ENCODE peak calls at places on chromosomes 11 and 22, in eight cellular contexts. One of them, this sample, is unnamed.

GRCh38 chr11:28757725-28758515 is 649.7 kb downstream of the METTL15 start:
- DNase-seq in BJ: peak; percentile 66
- DNase-seq in ascending aorta: no peak
- DNase-seq in endodermal cell: no peak
- DNase-seq in tibial artery: no peak
- DNase-seq in cardiac fibroblast: peak; percentile 88
- DNase-seq in HFFc6: peak; percentile 70
- DNase-seq in fibroblast of lung: peak; percentile 48
- DNase-seq in this sample: no peak

GRCh38 chr11:127627629-127628462 is 627.3 kb upstream of the KIRREL3 start:
- DNase-seq in fibroblast of lung: no peak
- DNase-seq in endodermal cell: no peak
- DNase-seq in ascending aorta: no peak
- DNase-seq in BJ: no peak
- DNase-seq in HFFc6: no peak
- DNase-seq in tibial artery: no peak
- DNase-seq in cardiac fibroblast: no peak
- DNase-seq in this sample: no peak

GRCh38 chr11:103544874-103545273 is 435.6 kb downstream of the DYNC2H1 start:
- DNase-seq in cardiac fibroblast: no peak
- DNase-seq in HFFc6: no peak
- DNase-seq in ascending aorta: no peak
- DNase-seq in endodermal cell: no peak
- DNase-seq in BJ: no peak
- DNase-seq in tibial artery: no peak
- DNase-seq in fibroblast of lung: no peak
- DNase-seq in this sample: no peak

GRCh38 chr22:25364736-25365241 is 145.3 kb downstream of the CRYBB2 start:
- DNase-seq in HFFc6: no peak
- DNase-seq in cardiac fibroblast: no peak
- DNase-seq in tibial artery: peak; percentile 40
- DNase-seq in BJ: no peak
- DNase-seq in ascending aorta: no peak
- DNase-seq in endodermal cell: no peak
- DNase-seq in fibroblast of lung: no peak
- DNase-seq in this sample: no peak

GRCh38 chr11:56152333-56152732 is 7.8 kb downstream of the OR8K5 start:
- DNase-seq in ascending aorta: no peak
- DNase-seq in tibial artery: no peak
- DNase-seq in HFFc6: no peak
- DNase-seq in fibroblast of lung: no peak
- DNase-seq in cardiac fibroblast: no peak
- DNase-seq in BJ: no peak
- DNase-seq in endodermal cell: no peak
- DNase-seq in this sample: no peak

GRCh38 chr11:22466809-22467208 is 128.6 kb downstream of the SLC17A6 start:
- DNase-seq in BJ: peak; percentile 68
- DNase-seq in cardiac fibroblast: peak; percentile 56
- DNase-seq in tibial artery: no peak
- DNase-seq in ascending aorta: no peak
- DNase-seq in endodermal cell: no peak
- DNase-seq in fibroblast of lung: peak; percentile 85
- DNase-seq in HFFc6: no peak
- DNase-seq in this sample: peak; percentile 22

GRCh38 chr22:47659467-47660302 is 897.2 kb downstream of the TBC1D22A start:
- DNase-seq in fibroblast of lung: no peak
- DNase-seq in HFFc6: no peak
- DNase-seq in endodermal cell: peak; percentile 78
- DNase-seq in tibial artery: no peak
- DNase-seq in ascending aorta: no peak
- DNase-seq in BJ: no peak
- DNase-seq in cardiac fibroblast: no peak
- DNase-seq in this sample: no peak

GRCh38 chr11:67367836-67368227 is 5.6 kb downstream of the CLCF1 start:
- DNase-seq in tibial artery: no peak
- DNase-seq in cardiac fibroblast: no peak
- DNase-seq in endodermal cell: peak; percentile 44
- DNase-seq in BJ: no peak
- DNase-seq in fibroblast of lung: no peak
- DNase-seq in HFFc6: no peak
- DNase-seq in ascending aorta: no peak
- DNase-seq in this sample: no peak

GRCh38 chr11:34056672-34057071 is 5.1 kb downstream of the CAPRIN1 start:
- DNase-seq in HFFc6: no peak
- DNase-seq in fibroblast of lung: no peak
- DNase-seq in ascending aorta: no peak
- DNase-seq in tibial artery: no peak
- DNase-seq in endodermal cell: no peak
- DNase-seq in cardiac fibroblast: no peak
- DNase-seq in BJ: no peak
- DNase-seq in this sample: no peak

GRCh38 chr11:19597876-19598275 is 114.8 kb upstream of the NAV2 start:
- DNase-seq in BJ: no peak
- DNase-seq in tibial artery: no peak
- DNase-seq in ascending aorta: peak; percentile 79
- DNase-seq in fibroblast of lung: peak; percentile 59
- DNase-seq in HFFc6: peak; percentile 25
- DNase-seq in endodermal cell: peak; percentile 51
- DNase-seq in cardiac fibroblast: no peak
- DNase-seq in this sample: no peak

GRCh38 chr11:125164422-125165110 is at the start of gene PKNOX2:
- DNase-seq in fibroblast of lung: peak; percentile 84
- DNase-seq in cardiac fibroblast: peak; percentile 88
- DNase-seq in BJ: no peak
- DNase-seq in HFFc6: peak; percentile 12
- DNase-seq in endodermal cell: peak; percentile 96
- DNase-seq in ascending aorta: peak; percentile 83
- DNase-seq in tibial artery: peak; percentile 84
- DNase-seq in this sample: no peak
- TF ChIP-seq CTCF in fibroblast of lung: peak; percentile 54
- TF ChIP-seq CTCF in cardiac fibroblast: peak; percentile 46
- TF ChIP-seq CTCF in BJ: peak; percentile 73
- TF ChIP-seq CTCF in HFFc6: peak; percentile 60
- TF ChIP-seq CTCF in endodermal cell: peak; percentile 78
- TF ChIP-seq CTCF in ascending aorta: peak; percentile 85
- TF ChIP-seq CTCF in tibial artery: peak; percentile 68
- TF ChIP-seq CTCF in this sample: no peak

DNA sequence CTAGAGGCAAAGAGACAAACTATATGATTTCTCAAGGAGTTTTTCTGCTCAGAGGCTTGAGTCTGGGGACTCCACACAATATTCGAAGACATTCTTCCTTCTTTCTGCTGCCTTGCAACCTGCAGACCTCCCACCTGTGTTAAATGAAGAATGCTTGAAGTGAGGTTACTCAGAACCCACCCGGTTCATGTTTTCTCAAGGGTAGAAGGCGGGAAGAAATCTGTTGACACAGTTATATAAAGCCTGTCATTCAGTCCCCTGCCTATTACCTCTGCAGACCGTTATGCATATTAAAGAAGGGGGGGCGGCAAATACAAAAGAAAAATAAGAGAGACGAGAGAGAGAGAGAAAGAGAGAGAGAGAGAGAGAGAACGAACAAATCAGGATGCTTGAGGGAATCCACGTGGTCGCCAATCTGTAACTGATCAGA is 2.2 kb upstream of the KMT2A start:
- DNase-seq in cardiac fibroblast: peak; percentile 52
- DNase-seq in endodermal cell: no peak
- DNase-seq in ascending aorta: no peak
- DNase-seq in BJ: no peak
- DNase-seq in HFFc6: peak; percentile 33
- DNase-seq in tibial artery: no peak
- DNase-seq in fibroblast of lung: peak; percentile 56
- DNase-seq in this sample: no peak
- TF ChIP-seq CTCF in cardiac fibroblast: no peak
- TF ChIP-seq CTCF in endodermal cell: no peak
- TF ChIP-seq CTCF in ascending aorta: no peak
- TF ChIP-seq CTCF in BJ: no peak
- TF ChIP-seq CTCF in HFFc6: no peak
- TF ChIP-seq CTCF in tibial artery: no peak
- TF ChIP-seq CTCF in fibroblast of lung: no peak
- TF ChIP-seq CTCF in this sample: no peak

DNA sequence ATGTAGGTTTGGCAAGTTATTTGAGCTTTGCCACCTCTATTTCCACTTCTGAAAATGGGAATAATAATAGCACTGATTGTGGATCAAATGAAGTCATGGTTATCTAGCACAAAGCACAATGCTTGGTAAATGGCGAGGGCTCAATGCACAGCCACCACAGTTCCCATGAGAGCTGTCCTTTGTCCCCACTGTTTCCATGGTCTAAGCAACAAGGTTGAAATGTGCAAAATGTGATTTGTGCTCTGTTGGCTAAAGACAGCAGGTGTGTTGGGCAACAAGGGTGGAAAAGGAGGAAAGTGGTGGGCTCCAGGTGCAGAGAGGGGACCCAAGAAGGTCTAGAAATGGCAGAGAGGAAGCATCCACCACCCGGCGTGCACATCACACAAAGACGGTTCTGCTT is 200.5 kb downstream of the TRIM29 start:
- DNase-seq in tibial artery: no peak
- DNase-seq in cardiac fibroblast: no peak
- DNase-seq in fibroblast of lung: no peak
- DNase-seq in ascending aorta: no peak
- DNase-seq in endodermal cell: no peak
- DNase-seq in BJ: no peak
- DNase-seq in HFFc6: no peak
- DNase-seq in this sample: no peak
- TF ChIP-seq CTCF in tibial artery: no peak
- TF ChIP-seq CTCF in cardiac fibroblast: no peak
- TF ChIP-seq CTCF in fibroblast of lung: no peak
- TF ChIP-seq CTCF in ascending aorta: no peak
- TF ChIP-seq CTCF in endodermal cell: no peak
- TF ChIP-seq CTCF in BJ: no peak
- TF ChIP-seq CTCF in HFFc6: no peak
- TF ChIP-seq CTCF in this sample: no peak

GRCh38 chr11:58963551-58964075 is 24.3 kb downstream of the GLYATL1 start:
- DNase-seq in endodermal cell: peak; percentile 93
- DNase-seq in cardiac fibroblast: peak; percentile 54
- DNase-seq in BJ: peak; percentile 13
- DNase-seq in tibial artery: no peak
- DNase-seq in HFFc6: peak; percentile 58
- DNase-seq in ascending aorta: no peak
- DNase-seq in fibroblast of lung: peak; percentile 82
- DNase-seq in this sample: no peak

GRCh38 chr11:58957922-58958321 is 18.6 kb downstream of the GLYATL1 start:
- DNase-seq in ascending aorta: no peak
- DNase-seq in cardiac fibroblast: no peak
- DNase-seq in tibial artery: no peak
- DNase-seq in HFFc6: no peak
- DNase-seq in endodermal cell: no peak
- DNase-seq in fibroblast of lung: no peak
- DNase-seq in BJ: no peak
- DNase-seq in this sample: no peak

DNA sequence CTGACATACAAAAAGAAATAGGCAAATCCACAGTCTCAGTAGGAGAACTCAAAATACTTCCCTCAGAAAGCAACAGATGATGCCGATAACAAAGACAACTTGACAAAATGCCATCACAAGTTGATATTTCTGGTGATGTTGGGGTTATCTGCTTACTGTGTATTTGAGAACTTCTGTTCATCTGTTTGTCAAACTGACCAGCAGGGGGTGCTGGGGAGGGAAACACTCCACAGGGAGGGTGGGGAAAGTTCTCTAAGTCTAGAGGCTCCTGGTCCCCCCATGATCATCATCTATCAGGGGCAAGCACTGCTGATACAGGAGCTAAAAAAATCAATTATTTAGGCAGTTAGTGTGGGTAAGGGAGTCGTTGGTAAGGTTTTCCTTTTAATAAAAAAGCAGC is 19.2 kb downstream of the GLYATL1 start:
- DNase-seq in BJ: no peak
- DNase-seq in tibial artery: no peak
- DNase-seq in HFFc6: no peak
- DNase-seq in fibroblast of lung: no peak
- DNase-seq in endodermal cell: peak; percentile 75
- DNase-seq in ascending aorta: no peak
- DNase-seq in cardiac fibroblast: no peak
- DNase-seq in this sample: no peak
- TF ChIP-seq CTCF in BJ: peak; percentile 46
- TF ChIP-seq CTCF in tibial artery: no peak
- TF ChIP-seq CTCF in HFFc6: peak; percentile 76
- TF ChIP-seq CTCF in fibroblast of lung: peak; percentile 11
- TF ChIP-seq CTCF in endodermal cell: peak; percentile 74
- TF ChIP-seq CTCF in ascending aorta: peak; percentile 25
- TF ChIP-seq CTCF in cardiac fibroblast: peak; percentile 27
- TF ChIP-seq CTCF in this sample: no peak

This sample was measured in omental fat pad.